ENCODE peak calls at places on chromosomes 6 and 20, in eight cellular contexts. A is hepatocyte, U is PC-3, D is GM23338, E is MM.1S, W is OCI-LY7, Q is neural progenitor cell, O is HCT116. L is an unnamed sample.

GRCh38 chr6:147287869-147288271 is 83.7 kb downstream of the STXBP5 start:
- DNase-seq in A (peak), U (peak), D (no peak), E (no peak), W (no peak), Q (no peak), O (peak), L (peak)

GRCh38 chr6:6315660-6316059 is 4.8 kb downstream of the F13A1 start:
- DNase-seq in A (peak), U (peak), D (peak), E (peak), W (peak), Q (peak), O (peak), L (peak)

GRCh38 chr6:157228421-157229218 is 94.7 kb downstream of the TMEM242 start:
- DNase-seq in A (no peak), U (no peak), D (peak), E (no peak), W (no peak), Q (peak), O (no peak), L (no peak)

GRCh38 chr6:84282566-84282965 is 55.1 kb upstream of the CEP162 start:
- DNase-seq in A (no peak), U (peak), D (no peak), E (no peak), W (no peak), Q (no peak), O (no peak), L (peak)

GRCh38 chr6:107132330-107132954 is 17.1 kb upstream of the BEND3 start:
- DNase-seq in A (peak), U (peak), D (peak), E (peak), W (peak), Q (peak), O (peak), L (peak)

GRCh38 chr6:130020106-130020851 is 1.9 kb downstream of the L3MBTL3 start:
- DNase-seq in A (peak), U (no peak), D (peak), E (no peak), W (peak), Q (peak), O (no peak), L (peak)

GRCh38 chr20:34705008-34705382 is 851 bp downstream of the TP53INP2 start:
- DNase-seq in A (no peak), U (no peak), D (no peak), E (no peak), W (peak), Q (peak), O (no peak), L (no peak)

GRCh38 chr6:105326838-105327745 is 75.8 kb downstream of the PREP start:
- DNase-seq in A (no peak), U (peak), D (no peak), E (no peak), W (no peak), Q (no peak), O (peak), L (peak)

GRCh38 chr6:4776493-4776966 is 326 bp downstream of the CDYL start:
- DNase-seq in A (no peak), U (no peak), D (peak), E (no peak), W (peak), Q (peak), O (no peak), L (peak)

GRCh38 chr20:51347871-51348270 is 194.6 kb downstream of the NFATC2 start:
- DNase-seq in A (no peak), U (no peak), D (no peak), E (no peak), W (no peak), Q (no peak), O (no peak), L (no peak)

GRCh38 chr6:108728826-108729225 is 119.4 kb upstream of the ARMC2 start:
- DNase-seq in A (peak), U (no peak), D (peak), E (no peak), W (no peak), Q (no peak), O (no peak), L (no peak)

GRCh38 chr20:2259731-2260130 is 36.1 kb upstream of the TGM3 start:
- DNase-seq in A (no peak), U (no peak), D (no peak), E (no peak), W (no peak), Q (no peak), O (no peak), L (peak)

GRCh38 chr20:16785221-16785620 is 37.1 kb downstream of the OTOR start:
- DNase-seq in A (no peak), U (no peak), D (peak), E (no peak), W (no peak), Q (no peak), O (no peak), L (peak)

GRCh38 chr6:34070315-34071110 is 75.4 kb downstream of the GRM4 start:
- DNase-seq in A (no peak), U (no peak), D (no peak), E (no peak), W (no peak), Q (no peak), O (no peak), L (peak)

GRCh38 chr20:53208110-53208908 is 236.2 kb downstream of the TSHZ2 start:
- DNase-seq in A (no peak), U (no peak), D (peak), E (no peak), W (peak), Q (peak), O (no peak), L (no peak)

GRCh38 chr6:168825226-168826077 is 384.5 kb downstream of the SMOC2 start:
- DNase-seq in A (no peak), U (no peak), D (no peak), E (no peak), W (no peak), Q (no peak), O (no peak), L (no peak)

GRCh38 chr6:149755300-149756260 is 6.0 kb downstream of the PCMT1 start:
- DNase-seq in A (peak), U (no peak), D (no peak), E (no peak), W (peak), Q (no peak), O (no peak), L (no peak)

GRCh38 chr6:90068264-90068663 is 174.0 kb downstream of the GJA10 start:
- DNase-seq in A (peak), U (peak), D (no peak), E (no peak), W (no peak), Q (no peak), O (peak), L (peak)

GRCh38 chr20:51387125-51387865 is 155.2 kb downstream of the NFATC2 start:
- DNase-seq in A (no peak), U (no peak), D (peak), E (no peak), W (peak), Q (peak), O (no peak), L (no peak)

GRCh38 chr6:109424946-109425345 is 15.5 kb downstream of the PPIL6 start:
- DNase-seq in A (no peak), U (no peak), D (no peak), E (no peak), W (no peak), Q (no peak), O (no peak), L (no peak)

GRCh38 chr6:11033825-11034224 is 10.3 kb downstream of the ELOVL2 start:
- DNase-seq in A (no peak), U (peak), D (no peak), E (no peak), W (no peak), Q (no peak), O (no peak), L (peak)

GRCh38 chr6:67544851-67545452 is 1090.1 kb upstream of the ADGRB3 start:
- DNase-seq in A (no peak), U (no peak), D (peak), E (no peak), W (peak), Q (no peak), O (no peak), L (no peak)

GRCh38 chr20:24452498-24453133 is 16.8 kb upstream of the SYNDIG1 start:
- DNase-seq in A (no peak), U (no peak), D (no peak), E (no peak), W (no peak), Q (no peak), O (no peak), L (no peak)

GRCh38 chr20:5509803-5510202 is 193.0 kb upstream of the PROKR2 start:
- DNase-seq in A (no peak), U (no peak), D (no peak), E (no peak), W (no peak), Q (no peak), O (no peak), L (no peak)

GRCh38 chr20:62272200-62272599 is 30.6 kb upstream of the ADRM1 start:
- DNase-seq in A (no peak), U (no peak), D (peak), E (no peak), W (peak), Q (peak), O (no peak), L (no peak)

GRCh38 chr6:16470502-16471221 is 232.3 kb downstream of the GMPR start:
- DNase-seq in A (no peak), U (no peak), D (no peak), E (no peak), W (no peak), Q (no peak), O (no peak), L (no peak)
- H3K4me3 ChIP-seq in A (no peak), U (no peak), D (no peak), E (no peak), W (no peak), Q (no peak), O (no peak), L (no peak)

DNA sequence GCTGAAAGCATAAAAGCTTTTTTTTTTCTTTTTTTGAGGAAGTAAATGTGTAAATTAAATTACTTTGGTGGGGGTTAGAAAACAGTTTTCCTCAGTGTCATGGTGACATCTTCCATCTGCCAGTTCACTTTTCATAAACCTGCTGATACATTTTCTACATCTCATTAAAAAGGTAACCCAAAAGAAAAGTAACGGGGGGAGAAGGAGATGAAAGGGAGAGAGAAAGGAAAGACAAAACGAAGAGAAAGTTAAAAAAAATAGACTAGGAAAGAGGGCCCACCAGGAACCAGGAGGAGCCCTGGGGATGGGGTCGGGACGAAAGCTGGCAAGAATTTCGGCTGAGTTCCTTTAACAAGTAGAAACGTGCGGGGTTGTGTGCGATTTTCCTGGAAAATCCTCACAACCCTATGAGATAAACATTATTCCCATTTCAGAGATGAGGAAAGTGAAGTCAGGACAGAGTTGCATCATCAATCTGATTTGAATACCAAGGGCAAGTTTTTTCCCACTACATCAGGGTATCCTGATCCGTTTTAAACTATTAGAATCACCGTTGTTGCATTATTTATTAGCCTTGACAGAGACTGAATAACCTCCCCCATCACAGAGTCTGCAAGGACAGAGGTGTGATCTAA is 53.4 kb upstream of the TPD52L1 start:
- DNase-seq in A (no peak), U (no peak), D (no peak), E (no peak), W (no peak), Q (no peak), O (no peak), L (no peak)
- TF ChIP-seq EZH2phosphoT487 in A (no peak), U (no peak), D (no peak), E (no peak), W (no peak), Q (no peak), O (no peak), L (no peak)

GRCh38 chr6:160300076-160300695 is 41.6 kb upstream of the SLC22A2 start:
- DNase-seq in A (peak), U (no peak), D (peak), E (no peak), W (no peak), Q (no peak), O (no peak), L (no peak)
- H3K4me3 ChIP-seq in A (no peak), U (no peak), D (no peak), E (no peak), W (no peak), Q (no peak), O (no peak), L (no peak)

GRCh38 chr20:32599783-32600340 is 14.7 kb upstream of the NOL4L start:
- DNase-seq in A (no peak), U (no peak), D (no peak), E (no peak), W (no peak), Q (no peak), O (no peak), L (peak)
- TF ChIP-seq EZH2phosphoT487 in A (no peak), U (no peak), D (no peak), E (no peak), W (no peak), Q (no peak), O (no peak), L (no peak)